ENCODE peak calls at places on chromosomes 3 and 15, in nine cellular contexts. M, I, R, D, H, X, S, N and K are unnamed samples.

GRCh38 chr15:67850995-67851535 is 11.2 kb upstream of the RNU6-1 start:
- DNase-seq in M (peak; percentile 28), I (peak; percentile 34), R (no peak), D (no peak), H (peak; percentile 47), X (no peak), S (no peak), N (no peak), K (no peak)

GRCh38 chr15:57298204-57298603 is 78.1 kb upstream of the CGNL1 start:
- DNase-seq in M (no peak), I (peak; percentile 11), R (no peak), D (no peak), H (peak; percentile 21), X (no peak), S (peak; percentile 32), N (no peak), K (peak; percentile 29)

GRCh38 chr3:87173776-87174175 is 53.3 kb upstream of the CHMP2B start:
- DNase-seq in M (no peak), I (no peak), R (no peak), D (no peak), H (no peak), X (no peak), S (no peak), N (no peak), K (no peak)

GRCh38 chr3:192850501-192850981 is 67.1 kb downstream of the MB21D2 start:
- DNase-seq in M (peak; percentile 81), I (peak; percentile 83), R (no peak), D (peak; percentile 1), H (peak; percentile 70), X (no peak), S (no peak), N (peak; percentile 22), K (peak; percentile 63)

GRCh38 chr3:152524198-152525140 is 255.7 kb downstream of the MBNL1 start:
- DNase-seq in M (peak; percentile 32), I (peak; percentile 69), R (peak; percentile 24), D (no peak), H (peak; percentile 80), X (no peak), S (peak; percentile 21), N (peak; percentile 49), K (peak; percentile 42)

GRCh38 chr3:9808345-9809037 is 1.6 kb upstream of the TTLL3 start:
- DNase-seq in M (peak; percentile 47), I (no peak), R (no peak), D (no peak), H (peak; percentile 45), X (no peak), S (no peak), N (peak; percentile 30), K (peak; percentile 77)

GRCh38 chr3:5479229-5479799 is 291.8 kb downstream of the EDEM1 start:
- DNase-seq in M (no peak), I (no peak), R (no peak), D (no peak), H (no peak), X (no peak), S (no peak), N (no peak), K (no peak)

GRCh38 chr3:42853056-42853455 is 22.6 kb downstream of the CYP8B1 start:
- DNase-seq in M (no peak), I (no peak), R (no peak), D (no peak), H (no peak), X (no peak), S (no peak), N (no peak), K (no peak)

GRCh38 chr3:58008140-58009025 is at the start of gene FLNB:
- DNase-seq in M (peak; percentile 68), I (peak; percentile 74), R (peak; percentile 86), D (peak; percentile 57), H (peak; percentile 71), X (peak; percentile 72), S (no peak), N (peak; percentile 80), K (peak; percentile 53)

GRCh38 chr3:142923694-142924093 is 34.8 kb upstream of the PCOLCE2 start:
- DNase-seq in M (no peak), I (no peak), R (no peak), D (no peak), H (no peak), X (no peak), S (no peak), N (no peak), K (no peak)

GRCh38 chr15:33292718-33293307 is 18.0 kb upstream of the RYR3 start:
- DNase-seq in M (peak; percentile 45), I (peak; percentile 57), R (peak; percentile 25), D (no peak), H (peak; percentile 79), X (peak; percentile 13), S (peak; percentile 10), N (peak; percentile 48), K (peak; percentile 52)

GRCh38 chr3:41126961-41127360 is 72.3 kb upstream of the CTNNB1 start:
- DNase-seq in M (no peak), I (no peak), R (no peak), D (no peak), H (peak; percentile 50), X (no peak), S (no peak), N (no peak), K (no peak)

GRCh38 chr3:194200422-194201060 is 64.6 kb downstream of the HES1 start:
- DNase-seq in M (no peak), I (no peak), R (no peak), D (no peak), H (no peak), X (no peak), S (no peak), N (no peak), K (no peak)

GRCh38 chr3:172449468-172450149 is 1.4 kb upstream of the GHSR start:
- DNase-seq in M (peak; percentile 8), I (peak; percentile 35), R (no peak), D (no peak), H (peak; percentile 37), X (no peak), S (no peak), N (no peak), K (peak; percentile 44)

GRCh38 chr3:14358426-14359211 is 43.8 kb upstream of the SLC6A6 start:
- DNase-seq in M (no peak), I (peak; percentile 82), R (no peak), D (no peak), H (peak; percentile 60), X (peak; percentile 10), S (peak; percentile 43), N (no peak), K (no peak)

GRCh38 chr15:89329329-89330084 is 5.1 kb downstream of the POLG start:
- DNase-seq in M (no peak), I (no peak), R (no peak), D (no peak), H (no peak), X (no peak), S (no peak), N (no peak), K (no peak)

GRCh38 chr3:61451841-61452240 is 109.5 kb upstream of the PTPRG start:
- DNase-seq in M (peak; percentile 72), I (no peak), R (no peak), D (no peak), H (no peak), X (no peak), S (no peak), N (no peak), K (peak; percentile 34)

GRCh38 chr15:75597667-75598341 is 18.7 kb upstream of the PTPN9 start:
- DNase-seq in M (no peak), I (peak; percentile 19), R (no peak), D (no peak), H (peak; percentile 55), X (no peak), S (no peak), N (no peak), K (no peak)

GRCh38 chr3:81728766-81729544 is 32.5 kb downstream of the GBE1 start:
- DNase-seq in M (peak; percentile 74), I (peak; percentile 53), R (peak; percentile 30), D (no peak), H (peak; percentile 67), X (no peak), S (no peak), N (no peak), K (peak; percentile 82)

GRCh38 chr3:177357352-177358084 is 160.2 kb upstream of the TBL1XR1 start:
- DNase-seq in M (peak; percentile 85), I (peak; percentile 77), R (peak; percentile 55), D (no peak), H (peak; percentile 76), X (no peak), S (peak; percentile 39), N (no peak), K (peak; percentile 95)

GRCh38 chr3:159637895-159638542 is 350.6 kb upstream of the IL12A start:
- DNase-seq in M (peak; percentile 76), I (peak; percentile 24), R (peak; percentile 22), D (no peak), H (peak; percentile 61), X (no peak), S (peak; percentile 32), N (no peak), K (peak; percentile 70)

GRCh38 chr3:16302082-16302631 is 37.1 kb downstream of the OXNAD1 start:
- DNase-seq in M (no peak), I (no peak), R (no peak), D (no peak), H (no peak), X (no peak), S (no peak), N (no peak), K (no peak)

GRCh38 chr3:102299125-102299877 is 135.5 kb upstream of the ZPLD1 start:
- DNase-seq in M (no peak), I (no peak), R (no peak), D (no peak), H (no peak), X (no peak), S (no peak), N (no peak), K (peak; percentile 49)

GRCh38 chr15:39497759-39498565 is 82.9 kb upstream of the THBS1 start:
- DNase-seq in M (no peak), I (no peak), R (no peak), D (no peak), H (no peak), X (no peak), S (no peak), N (no peak), K (no peak)

GRCh38 chr15:60889506-60889905 is 339.6 kb downstream of the RORA start:
- DNase-seq in M (no peak), I (no peak), R (no peak), D (no peak), H (no peak), X (no peak), S (no peak), N (no peak), K (no peak)

GRCh38 chr3:149299938-149300791 is 33.3 kb downstream of the TM4SF18 start:
- DNase-seq in M (peak; percentile 98), I (peak; percentile 98), R (peak; percentile 72), D (no peak), H (peak; percentile 95), X (no peak), S (peak; percentile 69), N (no peak), K (peak; percentile 96)

GRCh38 chr3:47283596-47284364 is 1.0 kb downstream of the KLHL18 start:
- DNase-seq in M (no peak), I (no peak), R (no peak), D (no peak), H (peak; percentile 44), X (no peak), S (no peak), N (peak; percentile 14), K (peak; percentile 27)

GRCh38 chr3:64728428-64728827 is 40.6 kb upstream of the ADAMTS9 start:
- DNase-seq in M (no peak), I (no peak), R (no peak), D (no peak), H (no peak), X (no peak), S (no peak), N (no peak), K (no peak)

GRCh38 chr15:85667491-85668424 is 127.0 kb downstream of the KLHL25 start:
- DNase-seq in M (peak; percentile 97), I (peak; percentile 98), R (peak; percentile 66), D (peak; percentile 34), H (peak; percentile 99), X (no peak), S (peak; percentile 95), N (no peak), K (peak; percentile 99)

GRCh38 chr15:56245871-56246814 is 2.5 kb upstream of the RFX7 start:
- DNase-seq in M (peak; percentile 87), I (peak; percentile 86), R (peak; percentile 73), D (peak; percentile 72), H (peak; percentile 92), X (peak; percentile 80), S (peak; percentile 52), N (peak; percentile 85), K (peak; percentile 90)

GRCh38 chr3:156483961-156484787 is 70.7 kb downstream of the SSR3 start:
- DNase-seq in M (peak; percentile 71), I (peak; percentile 76), R (peak; percentile 23), D (peak; percentile 15), H (peak; percentile 72), X (no peak), S (no peak), N (peak; percentile 11), K (peak; percentile 92)